ENCODE peak calls at places on chromosomes 7 and 10, in eight cellular contexts. O, A, L, B, X, G, J and P are unnamed samples.

GRCh38 chr7:43926193-43927043 is at the start of gene UBE2D4:
- DNase-seq in O (peak; percentile 94), A (peak; percentile 97), L (peak; percentile 51), B (peak; percentile 91), X (peak; percentile 78), G (peak; percentile 82), J (peak; percentile 91), P (no peak)

GRCh38 chr10:132550366-132551092 is 12.9 kb downstream of the INPP5A start:
- DNase-seq in O (no peak), A (peak; percentile 11), L (no peak), B (no peak), X (no peak), G (no peak), J (peak; percentile 30), P (no peak)

GRCh38 chr10:66654861-66655260 is 271.0 kb upstream of the LRRTM3 start:
- DNase-seq in O (no peak), A (no peak), L (no peak), B (no peak), X (no peak), G (no peak), J (no peak), P (no peak)

GRCh38 chr7:93374345-93374940 is 142.3 kb downstream of the VPS50 start:
- DNase-seq in O (no peak), A (peak; percentile 32), L (peak; percentile 54), B (no peak), X (peak; percentile 55), G (peak; percentile 54), J (peak; percentile 51), P (peak; percentile 20)

GRCh38 chr10:99450624-99451498 is 20.4 kb upstream of the GOT1 start:
- DNase-seq in O (no peak), A (peak; percentile 14), L (no peak), B (no peak), X (no peak), G (no peak), J (no peak), P (no peak)

GRCh38 chr10:29648983-29649268 is 14.2 kb upstream of the SVIL start:
- DNase-seq in O (no peak), A (no peak), L (peak; percentile 28), B (no peak), X (no peak), G (peak; percentile 36), J (no peak), P (no peak)

GRCh38 chr7:37054631-37055300 is 330.5 kb upstream of the AOAH start:
- DNase-seq in O (no peak), A (no peak), L (no peak), B (no peak), X (no peak), G (peak; percentile 42), J (no peak), P (no peak)

GRCh38 chr10:69856601-69857166 is 55.0 kb downstream of the COL13A1 start:
- DNase-seq in O (peak; percentile 7), A (no peak), L (no peak), B (no peak), X (no peak), G (no peak), J (no peak), P (no peak)

GRCh38 chr7:148270576-148270975 is 320.0 kb upstream of the C7orf33 start:
- DNase-seq in O (no peak), A (no peak), L (no peak), B (no peak), X (no peak), G (no peak), J (no peak), P (no peak)

GRCh38 chr10:124131176-124131575 is 37.8 kb upstream of the CHST15 start:
- DNase-seq in O (no peak), A (no peak), L (no peak), B (no peak), X (peak; percentile 64), G (no peak), J (no peak), P (no peak)

GRCh38 chr7:52362521-52362920 is 672.9 kb upstream of the POM121L12 start:
- DNase-seq in O (peak; percentile 36), A (no peak), L (no peak), B (no peak), X (no peak), G (no peak), J (no peak), P (no peak)

GRCh38 chr7:73718438-73718881 is 1.0 kb downstream of the STX1A start:
- DNase-seq in O (no peak), A (peak; percentile 57), L (no peak), B (no peak), X (no peak), G (no peak), J (no peak), P (no peak)

GRCh38 chr7:73716318-73716890 is 3.1 kb downstream of the STX1A start:
- DNase-seq in O (no peak), A (no peak), L (no peak), B (no peak), X (no peak), G (no peak), J (no peak), P (no peak)

GRCh38 chr7:73717025-73717807 is 2.3 kb downstream of the STX1A start:
- DNase-seq in O (no peak), A (no peak), L (peak; percentile 42), B (peak; percentile 50), X (no peak), G (peak; percentile 49), J (no peak), P (no peak)

GRCh38 chr7:73718905-73719805 is at the start of gene STX1A:
- DNase-seq in O (peak; percentile 91), A (peak; percentile 100), L (peak; percentile 60), B (peak; percentile 53), X (peak; percentile 92), G (peak; percentile 55), J (peak; percentile 80), P (no peak)

DNA sequence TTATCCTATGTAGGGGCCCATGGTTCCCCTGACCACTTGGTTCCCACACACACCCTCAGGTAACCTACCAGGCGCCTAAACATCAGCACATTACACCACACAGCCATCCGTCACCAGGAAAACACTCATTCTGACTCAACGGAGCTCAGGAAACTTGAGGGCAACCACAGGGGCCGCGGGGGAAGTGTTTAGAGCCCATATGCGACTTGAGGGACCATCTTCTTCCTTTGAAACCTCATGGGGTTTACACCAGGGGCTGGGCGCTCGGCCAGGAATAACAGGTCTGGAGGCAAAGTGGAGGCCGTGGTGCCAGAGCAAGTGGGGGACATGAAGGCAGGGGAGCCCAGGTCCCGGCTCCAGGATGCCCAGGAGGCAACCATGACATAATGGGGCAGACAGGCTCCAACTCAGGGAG is 1.5 kb downstream of the STX1A start:
- DNase-seq in O (no peak), A (no peak), L (peak; percentile 77), B (no peak), X (no peak), G (peak; percentile 97), J (peak; percentile 98), P (peak; percentile 59)
- H3K4me3 ChIP-seq in O (no peak overlapping the region), A (peak overlapping the region; percentile 87), L (peak overlapping the region; percentile 74), B (peak overlapping the region; percentile 83), X (no peak overlapping the region), G (peak overlapping the region; percentile 66), J (peak overlapping the region; percentile 69), P (peak overlapping the region; percentile 83)

GRCh38 chr10:102565793-102566192 is 62.0 kb downstream of the SUFU start:
- DNase-seq in O (no peak), A (no peak), L (no peak), B (no peak), X (peak; percentile 85), G (no peak), J (peak; percentile 29), P (no peak)
- TF ChIP-seq CTCF in O (no peak), A (no peak), L (no peak), B (no peak), X (peak; percentile 54), G (no peak), J (peak; percentile 35), P (no peak)

GRCh38 chr10:119545310-119545709 is 2.8 kb upstream of the RGS10 start:
- DNase-seq in O (no peak), A (no peak), L (no peak), B (no peak), X (no peak), G (no peak), J (no peak), P (no peak)

GRCh38 chr10:119546009-119546408 is 3.5 kb upstream of the RGS10 start:
- DNase-seq in O (no peak), A (no peak), L (peak; percentile 39), B (no peak), X (no peak), G (no peak), J (no peak), P (no peak)

GRCh38 chr10:119542357-119542989 is at the start of gene RGS10:
- DNase-seq in O (no peak), A (peak; percentile 65), L (peak; percentile 83), B (no peak), X (peak; percentile 72), G (peak; percentile 35), J (peak; percentile 94), P (peak; percentile 46)

GRCh38 chr10:119542990-119543813 is 683 bp upstream of the RGS10 start:
- DNase-seq in O (peak; percentile 83), A (peak; percentile 82), L (peak; percentile 40), B (no peak), X (peak; percentile 73), G (peak; percentile 48), J (peak; percentile 86), P (no peak)

GRCh38 chr10:119543814-119544642 is 1.5 kb upstream of the RGS10 start:
- DNase-seq in O (no peak), A (no peak), L (peak; percentile 78), B (no peak), X (peak; percentile 76), G (no peak), J (no peak), P (no peak)
- H3K4me3 ChIP-seq in O (no peak overlapping the region), A (peak overlapping the region; percentile 71), L (peak overlapping the region; percentile 7), B (no peak overlapping the region), X (peak overlapping the region; percentile 64), G (no peak overlapping the region), J (no peak overlapping the region), P (no peak overlapping the region)

GRCh38 chr7:78168869-78169268 is 370.3 kb downstream of the PHTF2 start:
- DNase-seq in O (no peak), A (no peak), L (no peak), B (no peak), X (no peak), G (no peak), J (no peak), P (no peak)

GRCh38 chr7:78171398-78171797 is 372.8 kb downstream of the PHTF2 start:
- DNase-seq in O (no peak), A (no peak), L (no peak), B (no peak), X (no peak), G (no peak), J (no peak), P (no peak)

GRCh38 chr7:78167825-78168224 is 369.3 kb downstream of the PHTF2 start:
- DNase-seq in O (no peak), A (no peak), L (no peak), B (no peak), X (no peak), G (no peak), J (no peak), P (no peak)

GRCh38 chr7:78172138-78172887 is 373.7 kb downstream of the PHTF2 start:
- DNase-seq in O (no peak), A (no peak), L (no peak), B (no peak), X (peak; percentile 23), G (peak; percentile 47), J (no peak), P (no peak)

DNA sequence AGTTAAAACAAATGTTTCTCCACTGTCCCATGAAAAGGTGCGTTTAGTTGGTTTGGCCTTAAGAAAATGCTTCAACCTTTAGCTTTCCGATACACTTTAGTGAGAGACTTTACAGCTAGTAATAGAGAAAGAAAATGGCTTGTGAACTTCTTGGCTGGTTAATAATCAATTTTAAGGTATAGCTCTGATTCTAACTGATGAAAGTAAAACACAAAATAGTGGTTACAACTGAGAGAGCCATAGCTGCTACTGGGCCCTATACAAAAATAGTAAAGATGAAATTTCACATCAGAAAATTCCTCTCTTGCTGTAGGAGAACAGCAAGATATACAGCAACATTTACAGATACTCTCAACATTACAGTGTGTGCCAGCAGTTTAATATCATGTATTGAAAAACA is 371.4 kb downstream of the PHTF2 start:
- DNase-seq in O (no peak), A (no peak), L (no peak), B (no peak), X (no peak), G (no peak), J (no peak), P (no peak)
- TF ChIP-seq CTCF in O (no peak), A (no peak), L (no peak), B (no peak), X (no peak), G (no peak), J (no peak), P (no peak)